ENCODE peak calls at places on chromosomes 4 and X, in five cellular contexts. I is pancreas, F is esophagus squamous epithelium, B is coronary artery, Y is endothelial cell. Z is an unnamed sample.

GRCh38 chr4:158077835-158078234 is 95.0 kb downstream of the GASK1B start:
- DNase-seq in I (no peak), F (no peak), B (no peak), Y (no peak), Z (no peak)

GRCh38 chrX:123964155-123964554 is 2.6 kb downstream of the STAG2 start:
- DNase-seq in I (no peak), F (no peak), B (no peak), Y (no peak), Z (no peak)

GRCh38 chr4:155889036-155889793 is 14.3 kb upstream of the TDO2 start:
- DNase-seq in I (no peak), F (no peak), B (no peak), Y (no peak), Z (no peak)

GRCh38 chr4:40750461-40751258 is 905 bp downstream of the NSUN7 start:
- DNase-seq in I (peak; percentile 58), F (no peak), B (no peak), Y (peak; percentile 24), Z (no peak)

GRCh38 chrX:9874483-9874882 is 88.3 kb downstream of the SHROOM2 start:
- DNase-seq in I (no peak), F (no peak), B (no peak), Y (no peak), Z (no peak)

GRCh38 chr4:141002323-141002805 is 130.9 kb downstream of the RNF150 start:
- DNase-seq in I (no peak), F (no peak), B (no peak), Y (no peak), Z (no peak)

GRCh38 chrX:50871922-50872453 is 38.5 kb upstream of the BMP15 start:
- DNase-seq in I (no peak), F (no peak), B (no peak), Y (no peak), Z (no peak)

GRCh38 chrX:39542316-39542715 is 555.4 kb downstream of the BCOR start:
- DNase-seq in I (no peak), F (no peak), B (peak; percentile 50), Y (no peak), Z (no peak)

DNA sequence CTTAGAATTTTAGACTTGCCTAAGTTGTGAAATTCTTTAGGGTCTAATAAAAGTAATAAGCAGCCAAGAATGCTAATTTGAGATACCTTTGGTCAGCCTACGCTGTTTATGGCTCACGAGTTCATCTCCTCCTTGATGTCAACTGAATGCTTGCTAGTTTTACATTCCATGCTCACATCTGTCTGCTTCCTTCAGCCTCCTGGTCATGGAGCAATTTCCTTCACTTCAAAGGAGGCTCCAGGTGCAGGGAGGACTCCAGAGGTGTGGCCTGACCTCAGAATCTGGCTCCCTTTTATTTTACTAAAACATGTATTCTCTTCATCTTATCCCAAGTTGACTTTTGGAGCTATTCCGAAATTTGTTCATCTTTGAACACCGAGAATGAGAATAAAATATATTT is 23.3 kb upstream of the LNX1 start:
- DNase-seq in I (no peak), F (no peak), B (no peak), Y (no peak), Z (no peak)
- TF ChIP-seq CTCF in I (no peak), F (peak; percentile 23), B (no peak), Y (no peak), Z (no peak)

DNA sequence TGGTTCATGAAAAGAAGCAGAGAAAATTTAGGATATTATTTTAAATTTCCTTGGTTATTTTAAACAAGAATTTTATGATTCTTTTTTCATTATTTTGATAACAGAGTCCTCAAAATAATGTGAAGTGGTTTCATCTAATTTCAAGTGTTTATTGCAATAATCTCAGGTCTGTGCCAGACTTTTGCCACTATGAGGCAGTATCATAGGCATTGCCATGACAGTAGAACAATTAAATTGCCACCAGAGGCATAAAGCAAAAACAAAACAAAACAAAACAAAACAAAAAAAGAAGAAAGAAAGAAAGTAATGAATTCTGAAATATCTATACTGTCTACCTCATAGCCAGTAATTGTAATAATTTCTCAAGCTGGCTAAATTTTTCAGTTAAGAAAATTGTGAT is 739.2 kb downstream of the KCTD8 start:
- DNase-seq in I (no peak), F (no peak), B (no peak), Y (no peak), Z (no peak)
- TF ChIP-seq CTCF in I (no peak), F (no peak), B (no peak), Y (no peak), Z (no peak)

GRCh38 chr4:73431813-73432168 is 4.2 kb upstream of the AFP start:
- DNase-seq in I (no peak), F (no peak), B (no peak), Y (no peak), Z (no peak)

GRCh38 chr4:73432169-73433000 is 3.6 kb upstream of the AFP start:
- DNase-seq in I (no peak), F (no peak), B (no peak), Y (no peak), Z (no peak)

GRCh38 chr4:73433140-73433539 is 2.9 kb upstream of the AFP start:
- DNase-seq in I (no peak), F (no peak), B (no peak), Y (no peak), Z (no peak)

GRCh38 chr4:73435984-73436383 is at the start of gene AFP:
- DNase-seq in I (no peak), F (no peak), B (no peak), Y (no peak), Z (no peak)

GRCh38 chr4:73434311-73434710 is 1.7 kb upstream of the AFP start:
- DNase-seq in I (no peak), F (no peak), B (no peak), Y (no peak), Z (no peak)
- TF ChIP-seq CTCF in I (peak; percentile 9), F (peak; percentile 12), B (peak; percentile 25), Y (peak; percentile 87), Z (peak; percentile 69)

DNA sequence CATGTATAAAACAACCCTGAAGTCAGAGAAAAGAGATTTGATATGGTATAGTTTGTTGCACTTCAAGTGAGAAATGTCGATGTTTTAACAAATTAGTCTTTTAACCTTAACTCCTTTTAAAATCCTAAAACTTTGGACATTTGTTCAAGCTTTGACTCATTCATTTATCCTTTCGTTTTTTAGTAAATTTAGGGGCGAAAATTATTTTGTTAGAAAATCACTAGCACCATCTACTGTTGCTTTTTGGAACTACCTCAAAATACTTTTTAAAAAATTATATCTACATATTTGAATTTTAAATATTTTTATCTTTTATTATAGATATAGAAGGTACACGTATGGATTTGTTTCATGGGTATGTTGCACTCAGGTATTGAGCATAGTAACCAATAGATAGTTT is 165.1 kb upstream of the POF1B start:
- DNase-seq in I (no peak), F (no peak), B (no peak), Y (no peak), Z (no peak)
- TF ChIP-seq CTCF in I (peak; percentile 23), F (peak; percentile 26), B (no peak), Y (peak; percentile 74), Z (peak; percentile 78)

DNA sequence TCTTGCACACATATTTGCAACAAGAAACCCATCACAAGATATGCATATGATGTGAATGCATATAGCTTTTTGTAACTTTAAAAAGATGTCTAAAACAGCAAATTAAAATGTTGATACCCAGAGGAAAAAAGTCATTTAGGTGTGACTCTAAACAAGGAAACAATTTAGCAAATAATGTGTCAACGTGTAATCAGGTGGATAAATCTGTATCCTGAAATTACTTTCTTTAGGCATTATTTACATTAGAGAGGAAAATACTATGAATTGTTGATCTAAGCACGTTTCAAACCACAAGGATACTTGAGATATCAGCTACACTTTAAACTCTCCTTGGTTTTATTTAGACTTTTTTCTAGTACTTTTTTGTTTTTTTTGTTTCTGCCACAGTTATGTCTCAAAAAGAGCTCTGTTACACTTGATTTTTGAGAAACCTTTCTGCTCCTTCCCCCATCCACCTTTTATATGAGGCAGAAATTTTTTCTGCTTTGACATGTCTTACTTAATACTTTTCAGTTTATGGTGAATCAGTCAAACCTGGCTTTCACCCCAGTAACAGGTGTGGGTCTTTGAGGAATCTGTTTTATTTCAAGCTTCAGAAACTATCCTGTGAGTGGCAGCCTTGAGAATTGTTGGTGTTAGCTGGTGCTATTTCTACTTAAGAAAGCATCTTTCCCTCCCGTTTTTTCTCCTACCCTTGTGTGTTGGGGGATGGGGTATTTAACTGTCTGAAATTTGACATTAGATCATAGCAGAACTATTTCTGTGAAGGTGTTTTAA is 1.9 kb downstream of the NPNT start:
- DNase-seq in I (no peak), F (no peak), B (no peak), Y (no peak), Z (no peak)
- TF ChIP-seq CTCF in I (no peak), F (no peak), B (no peak), Y (no peak), Z (no peak)

GRCh38 chrX:65750674-65751469 is 83.4 kb downstream of the MSN start:
- DNase-seq in I (no peak), F (no peak), B (no peak), Y (no peak), Z (no peak)

GRCh38 chrX:65741823-65742222 is 74.4 kb downstream of the MSN start:
- DNase-seq in I (no peak), F (no peak), B (no peak), Y (no peak), Z (no peak)

GRCh38 chrX:65745427-65745826 is 78.0 kb downstream of the MSN start:
- DNase-seq in I (no peak), F (no peak), B (no peak), Y (no peak), Z (no peak)

GRCh38 chrX:65744965-65745364 is 77.5 kb downstream of the MSN start:
- DNase-seq in I (no peak), F (no peak), B (no peak), Y (no peak), Z (no peak)

DNA sequence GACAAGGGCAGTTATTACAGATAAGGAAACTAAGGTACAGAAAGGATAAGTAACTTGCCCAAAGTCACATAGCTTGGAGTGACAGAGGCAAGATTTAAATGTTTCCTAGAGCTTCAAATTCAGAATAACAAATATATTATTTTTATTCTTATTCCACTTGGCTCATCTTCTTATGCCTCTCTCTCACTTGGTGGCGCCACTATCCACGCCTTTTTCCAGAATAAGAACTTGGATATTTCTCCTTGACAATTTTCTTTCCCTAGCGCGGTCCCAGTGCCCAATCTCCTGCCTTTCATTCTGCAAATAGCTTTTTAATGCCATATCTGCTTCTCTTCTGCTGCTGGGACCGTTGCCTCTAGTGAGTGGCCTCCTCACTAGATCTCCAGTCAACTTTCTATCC is 78.5 kb downstream of the MSN start:
- DNase-seq in I (no peak), F (no peak), B (no peak), Y (no peak), Z (no peak)
- TF ChIP-seq CTCF in I (no peak), F (no peak), B (no peak), Y (no peak), Z (no peak)

DNA sequence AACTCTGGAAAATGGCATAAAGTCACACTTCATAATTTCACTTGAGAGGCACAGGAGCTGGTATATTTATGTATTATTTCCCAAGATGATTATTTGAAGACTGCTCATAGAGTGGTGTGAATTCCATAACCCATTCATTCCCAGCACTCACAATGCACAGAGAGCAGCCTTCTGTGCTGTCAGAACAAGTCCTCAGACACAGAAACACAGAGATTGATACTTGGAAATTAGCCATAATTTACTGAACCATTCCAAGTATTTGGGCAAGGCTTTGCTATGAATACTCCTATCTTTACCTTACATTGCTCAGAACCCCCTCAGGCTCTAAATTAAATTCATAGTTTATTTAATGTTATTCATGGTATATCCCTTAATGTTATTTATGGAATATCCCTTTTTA is 53.6 kb downstream of the PABPC4L start:
- DNase-seq in I (no peak), F (no peak), B (no peak), Y (no peak), Z (no peak)
- TF ChIP-seq CTCF in I (no peak), F (no peak), B (no peak), Y (no peak), Z (no peak)

Z was measured in type B pancreatic cell.